ENCODE peak calls at places on chromosomes 16 and 17, in eight cellular contexts. U is psoas muscle, O is colonic mucosa, T is fibroblast of lung, I is spleen, R is bronchial epithelial cell, Z is Panc1, B is tibial nerve. C is an unnamed sample. For H3K36me3 and H3K27me3, the result is how much of the 10 kb centered on the place peaks cover.

GRCh38 chr16:19678804-19679203 is 39.2 kb downstream of the KNOP1 start:
- DNase-seq in U (no peak), O (no peak), T (no peak), I (no peak), R (no peak), Z (no peak), B (no peak), C (no peak)

GRCh38 chr16:50989047-50989446 is 162.0 kb downstream of the SALL1 start:
- DNase-seq in U (no peak), O (no peak), T (no peak), I (no peak), R (no peak), Z (no peak), B (no peak), C (no peak)

GRCh38 chr17:34382586-34383224 is 19.7 kb upstream of the CCL1 start:
- DNase-seq in U (no peak), O (no peak), T (no peak), I (peak), R (no peak), Z (no peak), B (no peak), C (no peak)

GRCh38 chr16:6682142-6682811 is 650.4 kb upstream of the RBFOX1 start:
- DNase-seq in U (no peak), O (peak), T (no peak), I (no peak), R (no peak), Z (peak), B (peak), C (no peak)

GRCh38 chr17:17093764-17094163 is 51.5 kb downstream of the MPRIP start:
- DNase-seq in U (peak), O (no peak), T (no peak), I (peak), R (no peak), Z (no peak), B (no peak), C (no peak)

GRCh38 chr17:43524945-43525575 is 21.1 kb downstream of the ETV4 start:
- DNase-seq in U (no peak), O (no peak), T (no peak), I (no peak), R (no peak), Z (no peak), B (no peak), C (no peak)

GRCh38 chr17:47844814-47845453 is 3.9 kb upstream of the SCRN2 start:
- DNase-seq in U (no peak), O (no peak), T (no peak), I (no peak), R (no peak), Z (no peak), B (no peak), C (no peak)

GRCh38 chr16:4136229-4136813 is 20.1 kb upstream of the ADCY9 start:
- DNase-seq in U (no peak), O (peak), T (no peak), I (no peak), R (peak), Z (no peak), B (no peak), C (peak)

GRCh38 chr16:48619547-48619946 is 9.6 kb upstream of the N4BP1 start:
- DNase-seq in U (no peak), O (no peak), T (no peak), I (no peak), R (no peak), Z (no peak), B (no peak), C (no peak)

GRCh38 chr17:42347606-42348005 is 40.6 kb downstream of the STAT3 start:
- DNase-seq in U (no peak), O (no peak), T (no peak), I (no peak), R (no peak), Z (no peak), B (no peak), C (no peak)

GRCh38 chr17:42814633-42815399 is 9.3 kb downstream of the BECN1 start:
- DNase-seq in U (no peak), O (no peak), T (peak), I (no peak), R (peak), Z (no peak), B (no peak), C (no peak)

GRCh38 chr16:85425061-85425662 is 188.0 kb upstream of the GSE1 start:
- DNase-seq in U (peak), O (peak), T (no peak), I (peak), R (no peak), Z (no peak), B (no peak), C (no peak)

GRCh38 chr17:32870027-32870670 is 6.8 kb downstream of the MYO1D start:
- DNase-seq in U (no peak), O (no peak), T (peak), I (no peak), R (no peak), Z (no peak), B (peak), C (no peak)

GRCh38 chr17:65039349-65039988 is 17.1 kb downstream of the GNA13 start:
- DNase-seq in U (no peak), O (no peak), T (no peak), I (no peak), R (peak), Z (no peak), B (no peak), C (no peak)

GRCh38 chr16:89557230-89557935 is 3.1 kb upstream of the RPL13 start:
- DNase-seq in U (peak), O (peak), T (peak), I (peak), R (peak), Z (no peak), B (peak), C (no peak)

GRCh38 chr17:75516619-75517276 is 420 bp downstream of the TSEN54 start:
- DNase-seq in U (no peak), O (no peak), T (peak), I (peak), R (no peak), Z (no peak), B (no peak), C (no peak)

GRCh38 chr16:31267332-31268032 is 7.7 kb downstream of the ITGAM start:
- DNase-seq in U (no peak), O (no peak), T (no peak), I (no peak), R (peak), Z (no peak), B (no peak), C (peak)

GRCh38 chr17:82088838-82089722 is 9.0 kb downstream of the FASN start:
- DNase-seq in U (peak), O (no peak), T (no peak), I (no peak), R (no peak), Z (no peak), B (no peak), C (no peak)

GRCh38 chr17:29383687-29384086 is 6.5 kb upstream of the TAOK1 start:
- DNase-seq in U (no peak), O (no peak), T (no peak), I (no peak), R (peak), Z (no peak), B (no peak), C (no peak)

GRCh38 chr17:60247836-60248461 is 98.2 kb downstream of the CA4 start:
- DNase-seq in U (no peak), O (no peak), T (no peak), I (no peak), R (no peak), Z (no peak), B (no peak), C (no peak)

GRCh38 chr17:69012895-69013805 is 47.6 kb downstream of the ABCA9 start:
- DNase-seq in U (no peak), O (no peak), T (peak), I (no peak), R (peak), Z (no peak), B (no peak), C (peak)

GRCh38 chr17:57407287-57408063 is 151.2 kb downstream of the MSI2 start:
- DNase-seq in U (no peak), O (peak), T (no peak), I (no peak), R (peak), Z (no peak), B (no peak), C (no peak)

GRCh38 chr17:47862621-47863440 is 11.9 kb upstream of the SP6 start:
- DNase-seq in U (no peak), O (no peak), T (peak), I (no peak), R (peak), Z (peak), B (no peak), C (peak)

GRCh38 chr17:66268247-66268927 is 34.0 kb upstream of the PRKCA start:
- DNase-seq in U (no peak), O (no peak), T (peak), I (no peak), R (peak), Z (no peak), B (no peak), C (peak)

GRCh38 chr16:79865918-79866317 is 265.4 kb upstream of the MAF start:
- DNase-seq in U (no peak), O (no peak), T (no peak), I (no peak), R (no peak), Z (no peak), B (no peak), C (no peak)
- TF ChIP-seq CTCF in U (no peak), O (no peak), T (no peak), I (no peak), R (no peak), Z (no peak), B (no peak), C (no peak)

DNA sequence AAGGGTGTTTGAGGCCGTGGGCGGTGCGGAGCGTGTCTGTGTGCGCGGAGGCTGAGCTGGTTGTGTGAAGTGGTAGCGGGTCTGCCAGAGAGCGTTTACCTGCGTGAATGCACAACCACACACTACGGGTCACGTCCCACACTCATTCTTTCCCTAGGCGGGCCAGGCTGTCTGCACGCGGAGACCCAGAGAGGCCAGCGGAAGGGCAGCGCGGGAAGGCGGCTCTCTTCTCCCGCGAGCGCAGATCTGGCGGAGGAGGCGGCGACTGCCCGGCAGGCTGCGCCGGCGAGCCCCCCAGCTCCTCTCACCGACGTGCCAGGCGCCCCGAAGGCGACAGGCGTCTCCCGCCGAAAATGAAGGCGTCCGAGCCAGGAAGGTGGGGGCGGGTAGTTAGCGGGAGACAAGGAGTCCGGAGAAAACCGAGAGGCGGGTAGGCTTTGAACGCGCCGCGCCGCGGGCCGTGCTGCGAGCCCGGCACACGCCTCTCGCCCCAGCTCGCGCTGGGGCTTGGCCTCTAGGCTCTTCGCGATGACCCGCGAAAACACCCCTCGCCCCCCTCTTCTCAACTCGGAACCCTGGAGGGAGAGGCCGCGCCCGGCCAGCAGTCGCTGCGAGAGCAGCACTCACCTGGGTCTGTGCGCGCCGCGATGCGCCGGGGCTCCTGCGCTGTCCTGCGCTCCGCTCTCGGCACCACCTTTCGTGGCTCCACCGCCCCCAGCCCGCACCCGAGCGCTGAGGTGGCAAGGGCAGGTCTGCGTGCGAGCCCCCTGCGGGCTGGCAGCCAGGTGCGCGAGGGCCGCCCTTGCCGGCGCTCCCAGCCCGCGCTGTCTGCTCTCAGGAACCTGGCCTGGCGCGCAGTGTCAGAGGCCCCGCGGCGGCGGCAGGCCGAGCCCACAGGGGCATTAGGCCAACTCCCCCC is 2.0 kb upstream of the FOXF1 start:
- DNase-seq in U (no peak), O (no peak), T (peak), I (no peak), R (no peak), Z (no peak), B (no peak), C (no peak)
- H3K36me3 ChIP-seq in U (under half), O (under half), T (under half), I (under half), R (under half), Z (under half), B (under half), C (under half)

DNA sequence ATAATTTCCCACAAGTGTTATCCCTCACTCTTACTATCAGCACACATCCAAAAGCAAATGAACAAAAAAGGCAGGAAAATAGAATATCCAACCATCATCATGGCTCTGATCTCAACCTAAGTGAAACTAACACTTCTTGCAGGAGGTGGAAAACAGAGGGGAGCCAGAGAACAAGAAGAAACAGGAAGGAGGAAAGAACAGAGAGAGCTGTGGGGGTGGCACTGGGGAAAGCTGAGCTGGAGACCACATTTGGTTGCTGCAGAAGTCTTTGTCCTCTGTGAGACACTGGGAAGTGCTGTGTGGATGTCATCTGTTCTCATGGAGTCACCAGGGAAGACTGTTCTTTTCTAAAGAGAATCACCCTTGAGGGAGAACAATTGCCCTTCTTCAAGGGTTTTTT is 34.7 kb downstream of the GRB7 start:
- DNase-seq in U (no peak), O (no peak), T (no peak), I (no peak), R (no peak), Z (no peak), B (no peak), C (no peak)
- H3K27me3 ChIP-seq in U (under half), O (under half), T (under half), I (under half), R (under half), Z (under half), B (under half), C (under half)

GRCh38 chr17:73248532-73248931 is 13.1 kb downstream of the CPSF4L start:
- DNase-seq in U (no peak), O (no peak), T (no peak), I (no peak), R (no peak), Z (no peak), B (no peak), C (no peak)

GRCh38 chr17:73249700-73250099 is 12.0 kb downstream of the CPSF4L start:
- DNase-seq in U (no peak), O (no peak), T (no peak), I (no peak), R (no peak), Z (no peak), B (no peak), C (no peak)

GRCh38 chr17:73251871-73252270 is 9.8 kb downstream of the CPSF4L start:
- DNase-seq in U (no peak), O (no peak), T (no peak), I (no peak), R (no peak), Z (no peak), B (no peak), C (no peak)

GRCh38 chr17:73250851-73251640 is 10.6 kb downstream of the CPSF4L start:
- DNase-seq in U (no peak), O (no peak), T (no peak), I (no peak), R (no peak), Z (no peak), B (no peak), C (no peak)

DNA sequence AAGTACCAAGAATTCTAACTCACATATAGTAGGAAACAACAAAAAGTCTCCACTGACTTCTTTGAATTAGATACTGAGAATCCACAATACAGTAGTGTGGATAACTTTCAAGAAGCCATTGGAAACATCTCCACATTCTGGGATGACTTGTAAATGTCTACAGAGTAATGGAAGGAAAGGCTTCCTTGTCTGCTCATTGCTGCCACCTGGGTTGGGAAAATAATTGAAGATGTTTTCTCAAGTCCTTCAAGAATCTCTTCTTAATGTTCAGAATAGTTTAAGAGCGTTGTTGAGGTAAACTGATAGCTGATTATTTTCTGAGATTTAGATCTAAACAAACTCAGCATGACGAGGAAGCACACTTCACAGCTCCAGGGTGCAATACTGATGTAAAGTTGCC is 14.0 kb downstream of the CPSF4L start:
- DNase-seq in U (no peak), O (no peak), T (peak), I (no peak), R (no peak), Z (no peak), B (no peak), C (no peak)
- TF ChIP-seq CTCF in U (peak), O (no peak), T (no peak), I (no peak), R (no peak), Z (peak), B (no peak), C (peak)

DNA sequence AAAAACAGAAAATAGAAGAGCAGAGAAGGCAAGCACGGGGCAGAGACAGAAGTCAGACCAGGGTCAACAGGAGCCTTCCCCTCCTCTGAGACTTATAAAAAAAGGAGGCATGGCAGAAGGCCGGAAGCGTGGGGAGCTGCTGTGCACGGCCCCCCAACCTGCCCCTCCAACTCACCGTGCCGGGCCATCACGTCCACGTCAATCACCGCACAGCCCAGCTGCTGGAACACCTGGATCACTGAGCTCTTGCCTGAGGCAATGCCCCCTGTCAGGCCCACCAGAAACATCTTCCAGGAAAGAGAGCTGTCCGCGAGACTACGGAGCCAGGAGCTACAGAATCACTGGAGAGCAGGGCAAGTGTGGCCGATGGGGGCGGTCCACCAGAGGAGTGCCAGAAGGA is 16.8 kb downstream of the DCAKD start:
- DNase-seq in U (no peak), O (no peak), T (no peak), I (no peak), R (no peak), Z (no peak), B (no peak), C (no peak)
- H3K36me3 ChIP-seq in U (under half), O (under half), T (under half), I (under half), R (under half), Z (under half), B (half or more), C (under half)

DNA sequence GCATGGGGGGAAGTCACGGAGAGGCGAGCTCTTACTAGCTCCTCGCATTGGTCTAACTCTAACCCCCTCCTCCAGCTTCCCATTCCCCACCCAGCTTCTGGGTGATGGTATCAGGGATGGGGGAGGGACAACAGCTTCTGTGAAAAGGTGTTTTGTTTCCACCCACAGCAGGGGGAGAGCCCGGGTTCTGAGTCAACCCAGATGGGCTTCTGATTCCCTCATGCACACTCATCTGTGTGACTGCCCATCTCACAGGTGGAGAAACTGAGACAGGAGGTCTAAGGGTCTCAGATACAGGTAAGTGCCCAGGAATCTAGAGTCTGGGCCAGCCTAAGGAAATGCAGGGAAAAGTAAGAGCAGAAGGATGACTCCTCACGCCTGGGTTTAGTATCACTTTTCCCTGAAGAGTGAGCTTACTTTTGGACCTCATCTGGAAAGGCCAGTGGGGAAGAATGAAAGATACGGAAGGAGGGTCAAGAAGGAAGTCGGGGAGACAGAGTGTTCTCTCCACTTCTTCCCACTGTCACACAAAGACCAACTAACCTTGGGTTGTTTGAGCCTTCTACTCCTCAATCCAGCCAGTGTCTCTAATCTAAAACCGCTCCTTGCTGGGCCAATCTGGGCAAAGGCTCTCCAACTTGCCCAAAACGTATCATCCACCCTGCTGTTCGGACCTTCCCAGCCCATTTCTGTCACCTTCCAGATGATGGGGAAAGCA is 3.1 kb upstream of the TLCD2 start:
- DNase-seq in U (peak), O (no peak), T (no peak), I (no peak), R (no peak), Z (no peak), B (no peak), C (no peak)
- H3K27me3 ChIP-seq in U (under half), O (under half), T (under half), I (under half), R (under half), Z (under half), B (under half), C (under half)